ENCODE peak calls at places on chromosomes 1 and 21, in four cellular contexts. One of them, this sample, is unnamed.

GRCh38 chr1:161838885-161839284 is 72.8 kb downstream of the ATF6 start:
- DNase-seq in heart left ventricle: no peak
- DNase-seq in GM23338: no peak
- DNase-seq in OCI-LY7: no peak
- DNase-seq in this sample: no peak

GRCh38 chr21:44874497-44875331 is 1.2 kb upstream of the PTTG1IP start:
- DNase-seq in GM23338: peak; percentile 63
- DNase-seq in OCI-LY7: peak; percentile 34
- DNase-seq in heart left ventricle: peak; percentile 75
- DNase-seq in this sample: peak; percentile 83

GRCh38 chr1:2966435-2966834 is 54.8 kb upstream of the ACTRT2 start:
- DNase-seq in OCI-LY7: no peak
- DNase-seq in heart left ventricle: no peak
- DNase-seq in GM23338: no peak
- DNase-seq in this sample: peak; percentile 30

GRCh38 chr1:233625510-233625981 is 11.6 kb downstream of the KCNK1 start:
- DNase-seq in GM23338: no peak
- DNase-seq in heart left ventricle: no peak
- DNase-seq in OCI-LY7: no peak
- DNase-seq in this sample: no peak

GRCh38 chr1:72649974-72650373 is 367.6 kb upstream of the NEGR1 start:
- DNase-seq in heart left ventricle: no peak
- DNase-seq in OCI-LY7: no peak
- DNase-seq in GM23338: no peak
- DNase-seq in this sample: no peak

GRCh38 chr21:33940846-33941245 is 25.2 kb upstream of the ATP5PO start:
- DNase-seq in GM23338: no peak
- DNase-seq in OCI-LY7: no peak
- DNase-seq in heart left ventricle: no peak
- DNase-seq in this sample: no peak

GRCh38 chr1:205229399-205229861 is 1.7 kb downstream of the TMCC2 start:
- DNase-seq in heart left ventricle: peak; percentile 46
- DNase-seq in OCI-LY7: peak; percentile 89
- DNase-seq in GM23338: peak; percentile 86
- DNase-seq in this sample: peak; percentile 86

GRCh38 chr1:24803987-24804530 is 58.8 kb downstream of the CLIC4 start:
- DNase-seq in heart left ventricle: no peak
- DNase-seq in OCI-LY7: no peak
- DNase-seq in GM23338: no peak
- DNase-seq in this sample: no peak

GRCh38 chr1:96487404-96487803 is 234.2 kb upstream of the PTBP2 start:
- DNase-seq in heart left ventricle: no peak
- DNase-seq in GM23338: no peak
- DNase-seq in OCI-LY7: no peak
- DNase-seq in this sample: no peak

GRCh38 chr1:230215529-230215928 is 148.5 kb downstream of the GALNT2 start:
- DNase-seq in heart left ventricle: no peak
- DNase-seq in OCI-LY7: no peak
- DNase-seq in GM23338: no peak
- DNase-seq in this sample: no peak

GRCh38 chr1:202656951-202657646 is 53.2 kb downstream of the SYT2 start:
- DNase-seq in OCI-LY7: no peak
- DNase-seq in heart left ventricle: no peak
- DNase-seq in GM23338: peak; percentile 93
- DNase-seq in this sample: no peak

GRCh38 chr1:25804244-25804963 is 4.4 kb downstream of the SELENON start:
- DNase-seq in OCI-LY7: no peak
- DNase-seq in GM23338: no peak
- DNase-seq in heart left ventricle: no peak
- DNase-seq in this sample: no peak

GRCh38 chr1:109357673-109358072 is 40.0 kb downstream of the SORT1 start:
- DNase-seq in GM23338: no peak
- DNase-seq in heart left ventricle: no peak
- DNase-seq in OCI-LY7: no peak
- DNase-seq in this sample: no peak

GRCh38 chr1:234869182-234870019 is 259.2 kb downstream of the TOMM20 start:
- DNase-seq in GM23338: no peak
- DNase-seq in OCI-LY7: no peak
- DNase-seq in heart left ventricle: no peak
- DNase-seq in this sample: no peak

GRCh38 chr1:234870582-234870981 is 258.1 kb downstream of the TOMM20 start:
- DNase-seq in OCI-LY7: no peak
- DNase-seq in GM23338: no peak
- DNase-seq in heart left ventricle: no peak
- DNase-seq in this sample: no peak

GRCh38 chr1:234868296-234869147 is 258.5 kb upstream of the IRF2BP2 start:
- DNase-seq in GM23338: no peak
- DNase-seq in heart left ventricle: no peak
- DNase-seq in OCI-LY7: no peak
- DNase-seq in this sample: no peak

GRCh38 chr1:234871039-234871709 is 257.5 kb downstream of the TOMM20 start:
- DNase-seq in heart left ventricle: no peak
- DNase-seq in OCI-LY7: no peak
- DNase-seq in GM23338: no peak
- DNase-seq in this sample: no peak

DNA sequence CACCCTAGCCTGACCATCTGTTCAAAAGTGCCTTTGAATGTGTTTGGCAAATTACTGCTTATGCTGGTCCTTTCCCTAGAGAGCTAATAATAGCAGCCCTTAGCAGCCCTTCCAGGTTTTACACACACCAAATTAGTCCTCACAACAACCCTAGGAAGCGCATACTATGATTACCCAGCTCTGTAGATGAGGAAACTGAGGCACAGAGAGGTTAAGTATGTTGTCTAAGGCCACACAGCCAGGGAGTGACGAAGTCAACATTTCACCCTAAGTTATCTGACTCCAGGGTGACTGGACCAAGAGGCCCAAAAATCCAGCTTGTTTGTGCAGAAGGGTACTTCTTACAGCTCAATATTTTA is 258.6 kb downstream of the TOMM20 start:
- DNase-seq in heart left ventricle: no peak
- DNase-seq in GM23338: no peak
- DNase-seq in OCI-LY7: no peak
- DNase-seq in this sample: no peak
- H3K4me1 ChIP-seq in heart left ventricle: peaks cover 24% of the 10 kb centered on the region
- H3K4me1 ChIP-seq in GM23338: no peaks in the 10 kb centered on the region
- H3K4me1 ChIP-seq in OCI-LY7: no peaks in the 10 kb centered on the region
- H3K4me1 ChIP-seq in this sample: peaks cover 21% of the 10 kb centered on the region

GRCh38 chr1:17998889-17999288 is 108.7 kb upstream of the IGSF21 start:
- DNase-seq in OCI-LY7: no peak
- DNase-seq in heart left ventricle: no peak
- DNase-seq in GM23338: peak; percentile 30
- DNase-seq in this sample: no peak
- TF ChIP-seq CTCF in OCI-LY7: no peak
- TF ChIP-seq CTCF in heart left ventricle: peak; percentile 2
- TF ChIP-seq CTCF in GM23338: peak; percentile 25
- TF ChIP-seq CTCF in this sample: no peak

GRCh38 chr1:43280683-43281082 is 4.7 kb downstream of the C1orf210 start:
- DNase-seq in heart left ventricle: no peak
- DNase-seq in OCI-LY7: no peak
- DNase-seq in GM23338: no peak
- DNase-seq in this sample: no peak

GRCh38 chr1:43279161-43279560 is 6.2 kb downstream of the C1orf210 start:
- DNase-seq in OCI-LY7: no peak
- DNase-seq in GM23338: no peak
- DNase-seq in heart left ventricle: no peak
- DNase-seq in this sample: peak; percentile 40

GRCh38 chr1:43282220-43283195 is 2.9 kb downstream of the C1orf210 start:
- DNase-seq in OCI-LY7: no peak
- DNase-seq in GM23338: no peak
- DNase-seq in heart left ventricle: no peak
- DNase-seq in this sample: peak; percentile 55

GRCh38 chr1:43277116-43277876 is 7.5 kb downstream of the TMEM125 start:
- DNase-seq in OCI-LY7: no peak
- DNase-seq in heart left ventricle: no peak
- DNase-seq in GM23338: no peak
- DNase-seq in this sample: peak; percentile 59

GRCh38 chr1:43279666-43280065 is 5.7 kb downstream of the C1orf210 start:
- DNase-seq in OCI-LY7: no peak
- DNase-seq in GM23338: no peak
- DNase-seq in heart left ventricle: no peak
- DNase-seq in this sample: no peak
- H3K27ac ChIP-seq in OCI-LY7: no peak overlapping the region
- H3K27ac ChIP-seq in GM23338: no peak overlapping the region
- H3K27ac ChIP-seq in heart left ventricle: no peak overlapping the region
- H3K27ac ChIP-seq in this sample: no peak overlapping the region

GRCh38 chr1:28173980-28174297 is 2.6 kb downstream of the PTAFR start:
- DNase-seq in heart left ventricle: no peak
- DNase-seq in OCI-LY7: no peak
- DNase-seq in GM23338: no peak
- DNase-seq in this sample: no peak

GRCh38 chr1:28172690-28173150 is 3.8 kb downstream of the PTAFR start:
- DNase-seq in heart left ventricle: no peak
- DNase-seq in GM23338: no peak
- DNase-seq in OCI-LY7: peak; percentile 93
- DNase-seq in this sample: no peak

GRCh38 chr1:28170036-28170596 is 6.4 kb downstream of the PTAFR start:
- DNase-seq in GM23338: no peak
- DNase-seq in OCI-LY7: no peak
- DNase-seq in heart left ventricle: no peak
- DNase-seq in this sample: no peak

GRCh38 chr1:28171246-28171645 is 5.2 kb downstream of the PTAFR start:
- DNase-seq in GM23338: no peak
- DNase-seq in heart left ventricle: no peak
- DNase-seq in OCI-LY7: peak; percentile 31
- DNase-seq in this sample: no peak

GRCh38 chr1:28173151-28173979 is 3.1 kb downstream of the PTAFR start:
- DNase-seq in GM23338: no peak
- DNase-seq in OCI-LY7: peak; percentile 36
- DNase-seq in heart left ventricle: no peak
- DNase-seq in this sample: no peak
- H3K4me1 ChIP-seq in GM23338: no peaks in the 10 kb centered on the region
- H3K4me1 ChIP-seq in OCI-LY7: peaks cover 86% of the 10 kb centered on the region
- H3K4me1 ChIP-seq in heart left ventricle: peaks cover 14% of the 10 kb centered on the region
- H3K4me1 ChIP-seq in this sample: no peaks in the 10 kb centered on the region

DNA sequence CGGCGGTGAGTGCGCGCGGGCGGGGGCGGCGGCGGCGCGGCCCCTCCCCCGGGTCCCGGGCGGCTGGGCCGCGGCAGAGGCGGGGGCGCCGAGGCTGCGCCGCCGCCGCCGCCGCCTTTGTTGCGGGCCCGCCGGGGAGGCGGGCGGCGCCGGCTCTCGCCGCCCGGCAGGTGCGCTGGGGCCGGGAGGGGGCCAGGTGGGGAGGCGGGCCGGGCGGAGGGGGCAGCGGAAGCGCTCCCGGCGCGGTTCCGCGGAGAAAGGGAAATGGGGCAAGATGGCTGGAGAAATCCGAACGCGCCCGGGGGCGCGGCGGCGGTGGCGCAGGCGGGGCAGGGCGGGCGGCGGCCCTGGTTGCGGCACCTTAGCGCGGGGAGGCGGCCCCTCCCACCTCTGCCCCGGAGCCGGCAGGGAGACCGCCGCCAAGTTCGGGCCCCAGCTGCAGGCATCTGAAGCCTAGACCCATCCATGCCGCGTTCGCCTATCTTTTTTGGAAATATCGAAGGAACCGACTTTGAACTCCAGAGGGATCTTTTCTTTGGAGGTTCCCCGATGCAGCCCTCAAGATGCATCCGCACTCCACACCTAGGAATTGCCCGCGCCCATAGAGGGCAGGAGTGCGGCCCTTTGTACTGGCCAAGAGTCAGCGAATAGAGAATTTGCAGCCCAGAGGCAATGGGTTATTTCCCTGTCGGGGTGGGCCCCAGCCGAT is 479 bp downstream of the POGK start:
- DNase-seq in heart left ventricle: peak; percentile 43
- DNase-seq in OCI-LY7: peak; percentile 64
- DNase-seq in GM23338: peak; percentile 68
- DNase-seq in this sample: peak; percentile 76
- TF ChIP-seq CTCF in heart left ventricle: peak; percentile 37
- TF ChIP-seq CTCF in OCI-LY7: peak; percentile 50
- TF ChIP-seq CTCF in GM23338: peak; percentile 45
- TF ChIP-seq CTCF in this sample: no peak

This sample was measured in sigmoid colon.